ENCODE peak calls at places on chromosomes 2 and 18, in five cellular contexts. D is IMR-90; X is CD4-positive, alpha-beta memory T cell; J is cardiac muscle cell; U is T-helper 9 cell. I is an unnamed sample.

GRCh38 chr2:238924496-238925195 is 76.8 kb downstream of the TWIST2 start:
- DNase-seq in X (no peak), J (no peak), U (no peak), D (no peak), I (no peak)

GRCh38 chr2:240620149-240620731 is 5.0 kb upstream of the GPR35 start:
- DNase-seq in X (no peak), U (no peak), J (no peak), D (no peak), I (no peak)

GRCh38 chr2:121596221-121597080 is 52.8 kb downstream of the CLASP1 start:
- DNase-seq in U (no peak), J (peak; percentile 37), X (no peak), D (peak; percentile 57), I (peak; percentile 57)

GRCh38 chr2:64629329-64629781 is 24.4 kb downstream of the SERTAD2 start:
- DNase-seq in D (no peak), U (no peak), J (no peak), X (no peak), I (no peak)

GRCh38 chr2:12948231-12948962 is 231.7 kb downstream of the TRIB2 start:
- DNase-seq in D (peak; percentile 71), X (no peak), U (no peak), J (no peak), I (peak; percentile 37)

GRCh38 chr18:24181806-24182205 is 42.9 kb downstream of the CABYR start:
- DNase-seq in J (no peak), X (no peak), D (no peak), U (no peak), I (peak; percentile 4)

GRCh38 chr2:32464441-32464840 is 107.6 kb downstream of the BIRC6 start:
- DNase-seq in D (peak; percentile 17), U (no peak), X (no peak), J (no peak), I (peak; percentile 74)

GRCh38 chr2:109172556-109173105 is 43.6 kb downstream of the SH3RF3 start:
- DNase-seq in J (no peak), D (peak; percentile 44), U (no peak), X (no peak), I (no peak)

GRCh38 chr18:2847341-2848144 is 737 bp downstream of the EMILIN2 start:
- DNase-seq in U (no peak), J (peak; percentile 66), D (no peak), X (peak; percentile 13), I (peak; percentile 51)

GRCh38 chr2:240921319-240922233 is 15.4 kb downstream of the CROCC2 start:
- DNase-seq in U (no peak), J (no peak), D (peak; percentile 96), X (no peak), I (peak; percentile 95)

GRCh38 chr2:31202041-31202440 is 15.3 kb downstream of the CAPN14 start:
- DNase-seq in D (no peak), X (no peak), U (no peak), J (no peak), I (no peak)

GRCh38 chr2:186623121-186623520 is 33.3 kb downstream of the ITGAV start:
- DNase-seq in U (no peak), J (no peak), D (no peak), X (no peak), I (no peak)

GRCh38 chr2:230779141-230779523 is 66.5 kb downstream of the CAB39 start:
- DNase-seq in D (peak; percentile 44), J (no peak), U (no peak), X (no peak), I (no peak)

GRCh38 chr2:60213865-60214657 is 339.4 kb downstream of the BCL11A start:
- DNase-seq in D (no peak), J (no peak), U (no peak), X (no peak), I (no peak)

GRCh38 chr2:237118025-237118424 is 32.3 kb downstream of the COPS8 start:
- DNase-seq in J (no peak), X (no peak), D (peak; percentile 62), U (no peak), I (no peak)

GRCh38 chr2:218000137-218000536 is 2.7 kb downstream of the TNS1 start:
- DNase-seq in D (peak; percentile 91), U (no peak), X (no peak), J (no peak), I (peak; percentile 46)

GRCh38 chr2:217261452-217261851 is 401.6 kb upstream of the TNP1 start:
- DNase-seq in X (no peak), J (no peak), U (no peak), D (peak; percentile 61), I (no peak)

GRCh38 chr18:79425573-79425895 is 29.8 kb downstream of the NFATC1 start:
- DNase-seq in D (no peak), X (no peak), U (no peak), J (no peak), I (no peak)

I was measured in astrocyte of the spinal cord.